ENCODE peak calls at places on chromosomes 2 and 18, in five cellular contexts. Z is IMR-90, O is pancreas, F is small intestine, R is NT2/D1. N is an unnamed sample.
A peak's percentile ranks its signal among the peaks of the same experiment; 100 is the strongest.

GRCh38 chr18:22517356-22517755 is 99.6 kb upstream of the CTAGE1 start:
- DNase-seq in Z (no peak), O (no peak), F (no peak), R (no peak), N (no peak)

GRCh38 chr2:237227190-237227988 is 141.7 kb downstream of the COPS8 start:
- DNase-seq in Z (peak; percentile 97), O (no peak), F (no peak), R (no peak), N (no peak)

GRCh38 chr2:132384491-132385186 is 32.0 kb upstream of the GPR39 start:
- DNase-seq in Z (no peak), O (no peak), F (no peak), R (no peak), N (no peak)

GRCh38 chr18:7000484-7001096 is 117.0 kb downstream of the LAMA1 start:
- DNase-seq in Z (peak; percentile 19), O (no peak), F (peak; percentile 63), R (no peak), N (peak; percentile 60)

GRCh38 chr2:74025971-74026612 is 41.4 kb downstream of the TET3 start:
- DNase-seq in Z (peak; percentile 45), O (no peak), F (peak; percentile 92), R (no peak), N (peak; percentile 62)

GRCh38 chr18:76553715-76554603 is 58.9 kb upstream of the ZNF516 start:
- DNase-seq in Z (peak; percentile 90), O (no peak), F (no peak), R (no peak), N (no peak)

GRCh38 chr18:44839239-44839666 is 158.6 kb downstream of the SETBP1 start:
- DNase-seq in Z (peak; percentile 43), O (peak; percentile 44), F (peak; percentile 61), R (no peak), N (peak; percentile 46)

GRCh38 chr2:33363599-33364300 is 112.7 kb upstream of the RASGRP3 start:
- DNase-seq in Z (peak; percentile 83), O (no peak), F (no peak), R (no peak), N (no peak)

GRCh38 chr18:32907215-32907590 is 134.4 kb upstream of the KLHL14 start:
- DNase-seq in Z (no peak), O (no peak), F (no peak), R (no peak), N (no peak)

GRCh38 chr2:36373149-36373880 is 17.7 kb downstream of the CRIM1 start:
- DNase-seq in Z (peak; percentile 70), O (no peak), F (peak; percentile 77), R (no peak), N (no peak)

GRCh38 chr2:233022561-233022960 is 9.5 kb upstream of the NGEF start:
- DNase-seq in Z (no peak), O (no peak), F (no peak), R (no peak), N (no peak)

GRCh38 chr2:12896283-12897014 is 179.7 kb downstream of the TRIB2 start:
- DNase-seq in Z (no peak), O (no peak), F (no peak), R (no peak), N (no peak)

GRCh38 chr2:31217465-31218200 is at the start of gene CAPN14:
- DNase-seq in Z (no peak), O (no peak), F (no peak), R (no peak), N (no peak)

GRCh38 chr2:149817206-149817605 is 229.6 kb upstream of the MMADHC start:
- DNase-seq in Z (no peak), O (no peak), F (no peak), R (no peak), N (no peak)

GRCh38 chr2:212361174-212361756 is 177.3 kb downstream of the ERBB4 start:
- DNase-seq in Z (no peak), O (no peak), F (no peak), R (no peak), N (no peak)

GRCh38 chr2:1662606-1663180 is 81.6 kb downstream of the PXDN start:
- DNase-seq in Z (no peak), O (no peak), F (no peak), R (no peak), N (no peak)

GRCh38 chr2:198662916-198663315 is 794.8 kb downstream of the SATB2 start:
- DNase-seq in Z (no peak), O (no peak), F (no peak), R (no peak), N (no peak)

GRCh38 chr2:27378096-27378808 is 2.3 kb downstream of the ZNF513 start:
- DNase-seq in Z (no peak), O (peak; percentile 60), F (no peak), R (no peak), N (peak; percentile 56)

GRCh38 chr2:177334940-177335543 is 57.5 kb upstream of the AGPS start:
- DNase-seq in Z (peak; percentile 40), O (no peak), F (peak; percentile 61), R (no peak), N (peak; percentile 6)

GRCh38 chr2:86753606-86754005 is 33.5 kb downstream of the RMND5A start:
- DNase-seq in Z (no peak), O (no peak), F (no peak), R (no peak), N (no peak)

GRCh38 chr2:197877038-197877437 is 72.6 kb downstream of the PLCL1 start:
- DNase-seq in Z (no peak), O (no peak), F (no peak), R (no peak), N (no peak)

GRCh38 chr2:240450532-240451107 is 15.2 kb downstream of the GPC1 start:
- DNase-seq in Z (no peak), O (peak; percentile 25), F (no peak), R (no peak), N (no peak)

GRCh38 chr18:49030138-49030537 is 79.4 kb upstream of the SMAD7 start:
- DNase-seq in Z (no peak), O (no peak), F (no peak), R (no peak), N (no peak)

GRCh38 chr2:44268259-44268649 is 7.0 kb upstream of the SLC3A1 start:
- DNase-seq in Z (peak; percentile 41), O (no peak), F (no peak), R (no peak), N (no peak)

GRCh38 chr18:60249388-60249787 is 123.2 kb downstream of the MC4R start:
- DNase-seq in Z (no peak), O (no peak), F (no peak), R (no peak), N (no peak)

GRCh38 chr18:60247103-60247502 is 125.5 kb downstream of the MC4R start:
- DNase-seq in Z (no peak), O (no peak), F (no peak), R (no peak), N (no peak)

GRCh38 chr18:60248563-60249330 is 123.8 kb downstream of the MC4R start:
- DNase-seq in Z (no peak), O (no peak), F (no peak), R (no peak), N (no peak)

GRCh38 chr18:60246606-60247005 is 126.0 kb downstream of the MC4R start:
- DNase-seq in Z (no peak), O (no peak), F (no peak), R (no peak), N (no peak)

DNA sequence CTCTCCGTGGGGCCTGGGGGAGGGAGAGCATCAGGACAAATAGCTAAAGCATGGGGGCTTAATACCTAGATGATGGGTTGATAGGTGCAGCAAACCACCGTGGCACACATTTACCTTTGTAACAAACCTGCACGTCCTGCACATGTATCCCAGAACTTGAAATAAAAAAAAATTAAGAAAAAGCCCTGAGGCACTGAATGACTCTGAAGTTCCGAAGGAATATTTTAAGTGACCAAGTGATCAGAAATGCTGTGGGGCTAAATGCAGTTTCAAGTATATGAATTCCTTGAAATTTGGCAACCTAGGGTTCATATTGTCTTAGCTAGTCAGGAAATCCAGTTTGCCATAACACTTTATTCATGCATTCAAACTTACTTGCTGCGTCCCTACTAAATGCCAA is 127.5 kb downstream of the MC4R start:
- DNase-seq in Z (no peak), O (no peak), F (no peak), R (no peak), N (no peak)
- H3K27me3 ChIP-seq in Z (no peaks in the 10 kb centered on the region), O (no peaks in the 10 kb centered on the region), F (no peaks in the 10 kb centered on the region), R (no peaks in the 10 kb centered on the region), N (no peaks in the 10 kb centered on the region)

GRCh38 chr2:139045524-139045923 is 265.3 kb upstream of the NXPH2 start:
- DNase-seq in Z (no peak), O (no peak), F (no peak), R (peak; percentile 64), N (no peak)
- H3K4me3 ChIP-seq in Z (no peak overlapping the region), O (no peak overlapping the region), F (no peak overlapping the region), R (no peak overlapping the region), N (no peak overlapping the region)

DNA sequence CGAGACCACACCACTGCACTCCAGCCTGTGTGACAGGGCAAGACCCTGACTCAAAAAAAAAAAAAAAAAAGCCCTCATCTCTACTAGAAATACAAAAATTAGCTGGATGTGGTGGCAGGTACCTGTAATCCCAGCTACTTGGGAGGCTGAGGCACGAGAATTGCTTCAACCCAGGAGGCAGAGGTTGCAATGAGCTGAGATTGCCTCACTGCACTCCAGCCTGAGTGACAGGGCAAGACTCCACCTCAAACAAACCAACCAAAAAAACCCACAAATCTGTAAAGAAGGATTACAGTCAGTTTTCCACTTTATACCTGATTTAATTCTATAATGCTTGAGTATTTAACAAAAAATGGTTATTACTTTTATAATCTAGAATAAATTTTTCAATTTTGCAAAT is 9.7 kb downstream of the DARS1 start:
- DNase-seq in Z (no peak), O (no peak), F (no peak), R (no peak), N (no peak)
- H3K36me3 ChIP-seq in Z (peaks cover 23% of the 10 kb centered on the region), O (peaks cover 18% of the 10 kb centered on the region), F (peaks cover 6% of the 10 kb centered on the region), R (peaks cover 71% of the 10 kb centered on the region), N (peaks cover 6% of the 10 kb centered on the region)

DNA sequence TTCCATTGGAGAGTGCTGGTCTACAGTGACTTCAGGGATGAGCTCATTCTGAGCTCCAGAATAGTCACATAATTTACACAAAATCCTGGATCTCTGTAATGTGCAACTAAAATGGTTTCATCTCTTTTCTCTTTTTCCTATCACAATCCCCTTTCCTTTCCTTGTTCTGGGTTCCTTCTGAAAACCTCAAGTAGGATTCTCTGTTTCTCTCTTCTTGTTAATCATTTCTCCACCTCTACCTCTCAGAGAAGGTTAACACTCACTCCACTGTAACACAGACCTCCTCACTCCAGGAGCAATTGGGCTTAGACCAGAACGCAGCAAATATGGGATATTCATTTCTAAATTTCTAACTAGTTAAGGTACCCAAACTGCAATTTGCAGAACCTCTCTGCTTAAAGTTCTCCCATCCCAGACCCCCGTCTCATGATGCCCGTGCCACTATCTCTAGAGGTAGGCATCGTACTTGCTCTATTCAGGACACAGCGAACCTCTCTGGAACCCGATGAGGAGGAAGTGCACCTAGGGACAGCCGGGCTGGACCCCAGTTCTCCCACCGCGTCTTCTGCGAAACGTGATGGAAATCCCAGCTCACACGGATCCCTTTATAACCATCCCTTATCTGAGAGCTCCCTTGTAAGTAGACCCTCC is 1.4 kb downstream of the FOXI3 start:
- DNase-seq in Z (no peak), O (no peak), F (no peak), R (no peak), N (peak; percentile 49)
- H3K27me3 ChIP-seq in Z (peaks cover 43% of the 10 kb centered on the region), O (peaks cover 39% of the 10 kb centered on the region), F (peaks cover 38% of the 10 kb centered on the region), R (no peaks in the 10 kb centered on the region), N (peaks cover 39% of the 10 kb centered on the region)

DNA sequence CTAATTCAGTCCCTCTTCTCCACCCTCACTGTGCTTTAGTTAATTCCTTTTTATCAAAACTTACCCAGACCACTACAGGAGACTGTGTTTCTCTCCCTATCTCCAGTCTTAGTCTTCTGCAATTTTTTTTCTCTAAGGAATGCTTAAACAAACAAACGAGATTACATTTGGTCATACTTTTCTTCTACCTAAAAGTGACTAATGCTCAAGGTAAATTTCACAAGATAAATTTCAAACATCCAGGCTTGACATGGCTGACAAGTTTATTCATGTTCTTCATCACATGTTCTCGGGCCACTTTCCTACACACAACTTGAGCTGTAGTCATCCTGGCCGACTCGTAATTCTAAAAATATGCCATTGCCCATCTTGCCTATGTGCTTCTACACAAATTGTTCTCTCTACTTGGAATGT is 23.2 kb upstream of the ACSL3 start:
- DNase-seq in Z (peak; percentile 41), O (no peak), F (no peak), R (no peak), N (no peak)
- H3K4me3 ChIP-seq in Z (no peak overlapping the region), O (no peak overlapping the region), F (no peak overlapping the region), R (no peak overlapping the region), N (no peak overlapping the region)